ENCODE peak calls at places on chromosomes 5 and 9, in six cellular contexts. R is H1, X is T47D, F is HepG2, K is HCT116, S is GM12878. H is an unnamed sample.

GRCh38 chr9:93256878-93257807 is 73.2 kb downstream of the WNK2 start:
- DNase-seq in R (peak), X (no peak), F (no peak), K (no peak), S (no peak), H (peak)

GRCh38 chr5:74123928-74124327 is 497.9 kb downstream of the ARHGEF28 start:
- DNase-seq in R (no peak), X (no peak), F (no peak), K (no peak), S (no peak), H (no peak)

GRCh38 chr9:81690251-81690851 is 1.0 kb upstream of the TLE1 start:
- DNase-seq in R (no peak), X (peak), F (no peak), K (no peak), S (no peak), H (no peak)

GRCh38 chr5:9864791-9865190 is 234.6 kb upstream of the TAS2R1 start:
- DNase-seq in R (no peak), X (no peak), F (no peak), K (no peak), S (no peak), H (no peak)

GRCh38 chr9:693460-694390 is 147.8 kb upstream of the DMRT1 start:
- DNase-seq in R (no peak), X (no peak), F (no peak), K (no peak), S (no peak), H (no peak)

GRCh38 chr9:126631254-126631653 is 17.5 kb downstream of the LMX1B start:
- DNase-seq in R (no peak), X (no peak), F (no peak), K (no peak), S (no peak), H (no peak)

GRCh38 chr9:110916361-110916760 is 121.9 kb downstream of the LPAR1 start:
- DNase-seq in R (no peak), X (no peak), F (no peak), K (no peak), S (no peak), H (no peak)

GRCh38 chr5:72598461-72599433 is 91.5 kb upstream of the ZNF366 start:
- DNase-seq in R (no peak), X (no peak), F (peak), K (no peak), S (no peak), H (no peak)

GRCh38 chr9:100308965-100309564 is 43.7 kb downstream of the TEX10 start:
- DNase-seq in R (no peak), X (no peak), F (no peak), K (no peak), S (no peak), H (no peak)

GRCh38 chr5:39765381-39765780 is 340.6 kb upstream of the DAB2 start:
- DNase-seq in R (no peak), X (no peak), F (no peak), K (no peak), S (no peak), H (no peak)

GRCh38 chr5:124963236-124963929 is 216.9 kb upstream of the ZNF608 start:
- DNase-seq in R (peak), X (peak), F (peak), K (no peak), S (no peak), H (no peak)

GRCh38 chr5:80061005-80061404 is 25.9 kb downstream of the THBS4 start:
- DNase-seq in R (no peak), X (no peak), F (no peak), K (no peak), S (no peak), H (no peak)

GRCh38 chr9:135253305-135254004 is 166.0 kb downstream of the OLFM1 start:
- DNase-seq in R (peak), X (no peak), F (no peak), K (peak), S (no peak), H (no peak)

GRCh38 chr5:1732955-1733354 is 66.7 kb downstream of the MRPL36 start:
- DNase-seq in R (no peak), X (no peak), F (no peak), K (no peak), S (no peak), H (peak)

GRCh38 chr9:6669881-6670280 is 24.4 kb upstream of the GLDC start:
- DNase-seq in R (no peak), X (no peak), F (no peak), K (no peak), S (no peak), H (no peak)

GRCh38 chr5:32223972-32224608 is 50.0 kb upstream of the GOLPH3 start:
- DNase-seq in R (no peak), X (peak), F (peak), K (peak), S (no peak), H (no peak)

GRCh38 chr9:94560237-94560636 is 5.4 kb downstream of the PCAT7 start:
- DNase-seq in R (no peak), X (no peak), F (no peak), K (no peak), S (no peak), H (no peak)

GRCh38 chr9:94553029-94553938 is 1.6 kb upstream of the PCAT7 start:
- DNase-seq in R (no peak), X (no peak), F (peak), K (no peak), S (no peak), H (no peak)

GRCh38 chr9:94554078-94554438 is 825 bp upstream of the PCAT7 start:
- DNase-seq in R (no peak), X (no peak), F (no peak), K (no peak), S (no peak), H (no peak)

DNA sequence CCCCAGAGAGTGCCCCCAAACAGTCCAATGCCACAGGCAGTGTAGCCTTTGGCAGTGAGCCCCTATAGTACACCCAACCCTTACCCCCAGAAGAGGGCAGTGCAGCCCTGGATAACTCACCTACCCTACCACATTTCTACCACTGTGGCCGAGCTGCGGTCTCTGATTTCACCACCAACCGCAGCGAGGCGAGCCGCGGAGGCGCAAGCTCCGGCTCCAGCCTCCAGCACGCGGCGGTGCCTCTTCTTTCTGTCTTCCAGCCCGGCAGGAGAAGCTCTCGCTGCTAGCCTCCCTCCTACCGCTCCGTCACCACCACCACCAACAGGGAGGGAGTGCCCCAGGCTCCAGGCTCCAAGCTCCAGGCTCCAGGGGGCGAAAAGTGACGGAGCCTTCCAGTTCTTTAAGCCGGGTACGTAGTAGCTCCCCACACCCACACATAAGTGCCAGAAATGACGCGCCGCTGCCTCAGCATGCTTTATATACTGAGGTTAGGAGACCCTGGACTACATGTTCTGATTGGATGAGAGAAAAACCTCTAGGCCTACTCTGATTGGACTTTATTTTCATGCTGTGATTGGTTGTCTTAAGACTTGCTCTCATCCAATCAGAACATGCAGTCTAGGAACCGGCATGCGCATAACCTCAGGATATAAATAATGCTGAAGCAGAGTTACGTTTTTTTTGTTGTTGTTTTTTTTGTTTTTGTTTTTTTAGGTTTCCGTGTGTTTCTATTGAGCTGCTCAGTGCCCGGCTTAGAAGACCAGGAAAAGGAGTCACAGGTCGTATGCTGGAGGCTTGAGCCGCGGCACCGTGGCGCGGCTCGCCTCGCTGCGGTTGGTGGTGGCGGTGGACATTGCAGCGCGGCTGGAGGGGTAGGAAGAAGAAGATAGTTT is at the start of gene PCAT7:
- DNase-seq in R (peak), X (peak), F (peak), K (peak), S (peak), H (peak)
- TF ChIP-seq JUND in R (no peak), X (no peak), F (no peak), K (no peak), S (no peak), H (no peak)

DNA sequence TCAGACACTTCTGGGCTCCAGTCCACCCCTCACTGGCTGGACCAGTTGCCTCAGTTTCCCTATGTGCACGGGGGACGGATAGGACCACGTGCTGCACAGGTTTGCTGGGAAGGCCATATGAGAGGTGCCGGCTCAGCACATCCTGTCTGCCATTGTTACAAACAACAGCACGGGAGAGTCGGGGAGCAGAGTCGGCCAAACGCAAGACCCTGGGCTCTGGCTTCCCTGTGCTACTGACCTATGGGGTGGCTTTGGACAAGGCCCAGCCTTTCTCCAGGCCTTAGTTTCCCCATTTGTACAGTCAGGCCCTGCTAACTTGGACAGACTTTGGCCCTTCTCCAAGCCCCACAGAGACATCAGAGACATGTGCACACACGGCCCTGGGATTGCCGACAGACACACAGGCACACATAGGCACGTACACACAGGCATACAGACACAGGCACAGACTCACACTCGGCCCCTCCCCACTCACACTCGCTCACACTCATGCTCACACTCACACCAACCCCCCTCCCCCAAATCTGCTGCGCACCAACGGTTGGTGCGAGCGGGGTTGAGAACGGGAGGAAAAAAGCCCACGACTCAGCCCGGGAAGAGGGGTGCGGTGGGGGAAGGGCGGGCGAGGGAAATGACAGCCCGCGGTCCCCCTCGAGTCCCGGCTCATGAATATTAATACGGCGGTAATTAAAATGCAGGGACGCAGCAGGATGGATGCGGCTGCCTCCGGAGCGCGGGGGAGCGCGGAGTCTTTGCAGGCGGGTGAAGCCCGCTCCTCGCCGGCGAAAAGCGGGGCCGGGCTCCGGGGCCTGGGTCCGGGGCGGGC is 133.0 kb downstream of the C9orf50 start:
- DNase-seq in R (no peak), X (no peak), F (no peak), K (no peak), S (no peak), H (no peak)
- TF ChIP-seq JUND in R (no peak), X (no peak), F (no peak), K (no peak), S (no peak), H (no peak)

GRCh38 chr5:84961903-84962302 is 577.2 kb upstream of the EDIL3 start:
- DNase-seq in R (no peak), X (no peak), F (no peak), K (no peak), S (no peak), H (no peak)
- TF ChIP-seq JUND in R (no peak), X (no peak), F (no peak), K (no peak), S (no peak), H (no peak)

DNA sequence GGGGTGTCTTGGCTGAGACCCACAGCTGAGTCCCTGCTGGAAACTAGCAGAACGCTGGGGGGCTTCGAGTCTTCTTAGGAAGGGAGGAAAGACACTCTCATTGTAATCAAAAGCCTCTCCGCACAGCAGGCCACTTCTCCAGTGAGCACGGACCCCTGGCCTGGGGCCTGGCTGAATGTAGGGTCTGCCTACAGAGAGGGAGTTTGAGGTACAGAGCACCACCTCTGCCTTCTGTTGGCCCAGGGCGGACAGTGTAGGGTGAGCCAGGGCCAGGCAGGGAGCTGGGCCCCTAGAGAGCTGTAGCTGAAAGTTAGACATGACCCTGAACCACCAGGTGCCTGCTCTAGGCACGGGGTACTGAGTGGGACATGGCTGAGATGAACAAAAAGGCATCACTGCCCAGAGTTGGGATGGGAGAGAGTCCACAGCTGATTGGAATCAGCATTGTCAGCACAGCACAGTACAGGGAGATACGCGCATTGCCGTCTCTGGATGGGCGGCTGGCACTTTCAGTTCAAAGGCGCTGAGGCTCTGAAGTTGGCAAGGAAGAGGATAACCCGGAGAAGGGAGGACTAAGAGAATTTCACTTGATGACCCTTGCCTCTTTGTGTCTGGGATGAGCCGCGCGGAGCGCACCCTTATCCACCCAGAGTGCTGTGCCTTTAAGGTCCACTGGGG is 363 bp upstream of the SLC25A48 start:
- DNase-seq in R (peak), X (no peak), F (no peak), K (no peak), S (no peak), H (no peak)
- TF ChIP-seq JUND in R (no peak), X (no peak), F (no peak), K (no peak), S (no peak), H (no peak)

DNA sequence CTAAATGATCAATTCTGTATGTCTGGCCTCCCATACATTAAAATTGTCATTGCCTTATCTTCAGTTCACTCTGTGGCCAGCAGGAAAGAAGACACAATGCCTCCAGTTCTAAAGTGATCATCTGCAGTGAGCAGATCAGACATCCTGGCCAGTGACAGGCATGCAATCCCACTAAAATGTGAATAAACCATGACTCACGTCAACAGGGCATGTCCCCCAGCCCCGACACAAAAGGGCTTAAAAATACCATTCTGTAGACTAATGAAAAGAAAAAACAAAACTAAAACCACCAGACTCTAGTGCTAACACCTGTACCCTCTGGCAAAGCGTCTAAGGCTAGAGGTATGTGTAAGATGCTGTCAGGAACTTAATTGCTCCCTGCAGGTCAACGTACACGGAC is 38.5 kb downstream of the DDX31 start:
- DNase-seq in R (no peak), X (no peak), F (no peak), K (no peak), S (no peak), H (no peak)
- TF ChIP-seq JUND in R (no peak), X (no peak), F (no peak), K (no peak), S (no peak), H (no peak)

DNA sequence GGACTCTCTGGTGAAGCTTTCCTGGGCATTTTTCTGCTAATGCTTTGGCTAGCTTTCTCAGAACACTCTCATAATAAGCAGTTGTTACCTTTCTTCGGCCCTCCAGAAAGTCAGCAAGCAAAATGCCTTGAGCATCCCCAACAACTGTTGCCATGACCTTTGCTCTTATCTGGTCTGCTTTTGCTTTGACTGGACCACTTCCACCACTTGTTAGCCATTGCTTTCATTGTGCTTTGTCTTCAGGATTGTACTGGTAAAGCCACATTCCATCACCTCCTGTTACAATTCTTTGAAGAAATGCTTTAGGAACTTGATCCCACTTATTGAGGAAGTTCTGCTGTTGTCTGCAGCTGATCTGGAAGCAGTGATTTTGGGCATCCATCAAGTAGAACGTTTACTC is 35.7 kb downstream of the RAD50 start:
- DNase-seq in R (no peak), X (no peak), F (peak), K (no peak), S (no peak), H (no peak)
- TF ChIP-seq JUND in R (no peak), X (no peak), F (no peak), K (no peak), S (no peak), H (no peak)

GRCh38 chr5:76662521-76662920 is 39.3 kb upstream of the F2RL2 start:
- DNase-seq in R (no peak), X (no peak), F (no peak), K (no peak), S (no peak), H (no peak)
- TF ChIP-seq JUND in R (no peak), X (no peak), F (no peak), K (no peak), S (no peak), H (no peak)

DNA sequence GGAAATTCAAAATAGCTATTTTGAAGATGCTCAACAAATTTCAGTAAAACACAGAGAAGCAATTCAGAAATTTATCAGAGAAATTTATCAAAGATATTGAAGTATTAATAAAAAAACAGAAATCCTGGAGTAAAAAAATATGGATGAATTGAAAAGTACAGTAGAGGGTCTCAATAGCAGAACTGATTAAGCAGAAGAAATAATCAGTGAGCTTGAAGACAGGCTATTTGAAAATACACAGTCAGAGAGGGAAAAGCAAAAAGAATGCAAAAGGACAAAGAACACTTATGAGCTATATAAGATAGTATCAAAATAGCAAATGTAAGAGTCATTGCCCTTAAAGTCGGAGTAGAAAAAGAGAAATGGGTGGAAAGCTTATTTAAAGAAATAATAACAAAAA is 107.9 kb upstream of the PPP2R2B start:
- DNase-seq in R (no peak), X (no peak), F (no peak), K (no peak), S (no peak), H (no peak)
- TF ChIP-seq JUND in R (no peak), X (no peak), F (no peak), K (no peak), S (no peak), H (no peak)

DNA sequence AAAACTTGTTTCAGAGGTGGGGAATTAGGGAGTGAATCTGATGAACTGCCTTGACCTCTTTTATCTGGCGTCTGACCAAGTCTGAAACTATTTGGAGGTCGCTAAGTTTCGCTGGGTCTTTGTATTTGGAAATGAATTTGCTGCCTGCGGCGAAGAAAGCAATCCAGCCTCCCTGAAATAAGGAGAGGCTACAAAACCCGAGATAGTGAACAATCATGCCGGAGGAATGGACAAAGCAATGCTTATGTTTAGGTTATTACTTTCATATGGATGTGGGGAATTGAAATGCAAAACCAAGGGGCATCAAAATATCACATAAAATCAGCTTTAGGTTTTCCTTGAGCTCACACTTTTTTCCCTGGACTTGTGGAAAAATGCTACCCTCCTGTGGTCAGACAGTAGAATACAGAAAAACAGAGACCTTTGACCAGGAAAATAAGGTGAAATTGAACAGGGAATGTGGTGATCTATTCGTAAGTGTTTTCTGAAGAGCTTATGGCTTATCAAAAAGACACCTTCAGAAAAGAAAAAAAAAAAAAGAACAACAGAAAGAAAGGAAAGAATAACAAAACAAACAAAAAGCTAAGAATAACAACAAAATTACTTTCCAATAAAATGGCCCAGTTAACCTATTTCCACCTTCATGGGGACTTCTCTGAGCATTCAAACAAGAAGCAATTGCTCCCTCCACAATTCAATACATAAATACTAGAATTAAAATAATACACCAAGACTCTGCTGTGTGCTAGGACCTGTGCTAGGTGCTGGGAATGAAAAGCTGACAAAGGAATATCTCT is 68.6 kb upstream of the DPYSL3 start:
- DNase-seq in R (no peak), X (peak), F (peak), K (peak), S (no peak), H (peak)
- TF ChIP-seq JUND in R (no peak), X (no peak), F (no peak), K (no peak), S (no peak), H (no peak)

GRCh38 chr5:172771439-172772111 is 580 bp upstream of the DUSP1 start:
- DNase-seq in R (no peak), X (no peak), F (no peak), K (no peak), S (no peak), H (no peak)
- TF ChIP-seq JUND in R (no peak), X (no peak), F (no peak), K (no peak), S (no peak), H (no peak)

H was measured in SK-N-SH.